ENCODE peak calls at places on chromosomes 11 and 22, in four cellular contexts. One of them, this sample, is unnamed.

GRCh38 chr11:103700605-103701004 is 335.8 kb upstream of the DDI1 start:
- DNase-seq in MM.1S: no peak
- DNase-seq in skeletal muscle cell: peak
- DNase-seq in tibial nerve: no peak
- DNase-seq in this sample: no peak

GRCh38 chr11:2589538-2589934 is 110.3 kb downstream of the KCNQ1OT1 start:
- DNase-seq in MM.1S: no peak
- DNase-seq in skeletal muscle cell: no peak
- DNase-seq in tibial nerve: no peak
- DNase-seq in this sample: no peak

GRCh38 chr11:19698493-19699292 is 13.9 kb upstream of the NAV2 start:
- DNase-seq in MM.1S: no peak
- DNase-seq in skeletal muscle cell: peak
- DNase-seq in tibial nerve: no peak
- DNase-seq in this sample: peak

GRCh38 chr22:50612715-50613221 is 12.2 kb downstream of the MAPK8IP2 start:
- DNase-seq in MM.1S: no peak
- DNase-seq in skeletal muscle cell: no peak
- DNase-seq in tibial nerve: no peak
- DNase-seq in this sample: no peak

GRCh38 chr11:2775083-2775625 is 75.4 kb upstream of the KCNQ1OT1 start:
- DNase-seq in MM.1S: peak
- DNase-seq in skeletal muscle cell: no peak
- DNase-seq in tibial nerve: peak
- DNase-seq in this sample: peak

GRCh38 chr11:62880231-62880802 is 379 bp upstream of the SLC3A2 start:
- DNase-seq in MM.1S: no peak
- DNase-seq in skeletal muscle cell: no peak
- DNase-seq in tibial nerve: no peak
- DNase-seq in this sample: no peak

GRCh38 chr11:19365743-19366410 is 125.1 kb upstream of the E2F8 start:
- DNase-seq in MM.1S: no peak
- DNase-seq in skeletal muscle cell: no peak
- DNase-seq in tibial nerve: no peak
- DNase-seq in this sample: peak

GRCh38 chr11:111951565-111951964 is 14.4 kb downstream of the DIXDC1 start:
- DNase-seq in MM.1S: no peak
- DNase-seq in skeletal muscle cell: no peak
- DNase-seq in tibial nerve: no peak
- DNase-seq in this sample: no peak

GRCh38 chr11:2932850-2933251 is 3.6 kb upstream of the PHLDA2 start:
- DNase-seq in MM.1S: no peak
- DNase-seq in skeletal muscle cell: no peak
- DNase-seq in tibial nerve: no peak
- DNase-seq in this sample: no peak

GRCh38 chr11:106186630-106187029 is 109.2 kb downstream of the AASDHPPT start:
- DNase-seq in MM.1S: no peak
- DNase-seq in skeletal muscle cell: no peak
- DNase-seq in tibial nerve: no peak
- DNase-seq in this sample: no peak

GRCh38 chr22:44181033-44181911 is 547 bp downstream of the PARVG start:
- DNase-seq in MM.1S: peak
- DNase-seq in skeletal muscle cell: no peak
- DNase-seq in tibial nerve: no peak
- DNase-seq in this sample: peak

GRCh38 chr11:2934611-2935239 is 5.5 kb upstream of the PHLDA2 start:
- DNase-seq in MM.1S: no peak
- DNase-seq in skeletal muscle cell: no peak
- DNase-seq in tibial nerve: peak
- DNase-seq in this sample: no peak

GRCh38 chr11:10401696-10402392 is 53.2 kb upstream of the AMPD3 start:
- DNase-seq in MM.1S: no peak
- DNase-seq in skeletal muscle cell: no peak
- DNase-seq in tibial nerve: no peak
- DNase-seq in this sample: no peak

GRCh38 chr11:66784575-66784974 is 55.6 kb upstream of the SPTBN2 start:
- DNase-seq in MM.1S: no peak
- DNase-seq in skeletal muscle cell: no peak
- DNase-seq in tibial nerve: no peak
- DNase-seq in this sample: no peak

This sample was measured in heart left ventricle.